ENCODE peak calls at places on chromosome 18, in six cellular contexts. E is IMR-90, C is H9, O is neuronal stem cell, V is mesenchymal stem cell, P is trophoblast cell. Q is an unnamed sample.

GRCh38 chr18:64165906-64166305 is 17.0 kb upstream of the LINC00305 start:
- DNase-seq in P (no peak), E (no peak), V (peak), C (no peak), O (no peak), Q (no peak)

GRCh38 chr18:59202258-59202820 is 17.6 kb upstream of the GRP start:
- DNase-seq in C (no peak), E (no peak), O (no peak), P (no peak), V (no peak), Q (no peak)

GRCh38 chr18:59484796-59485328 is 125.8 kb upstream of the LMAN1 start:
- DNase-seq in P (peak), O (no peak), V (peak), C (no peak), E (peak), Q (no peak)

GRCh38 chr18:6357668-6358067 is 57.0 kb downstream of the L3MBTL4 start:
- DNase-seq in O (no peak), P (no peak), V (no peak), C (no peak), E (no peak), Q (no peak)

GRCh38 chr18:74806700-74807416 is 209.2 kb downstream of the ZNF407 start:
- DNase-seq in V (peak), E (peak), O (no peak), C (no peak), P (peak), Q (no peak)

GRCh38 chr18:39636931-39637330 is 2071.3 kb upstream of the CELF4 start:
- DNase-seq in C (no peak), O (no peak), E (no peak), V (no peak), P (no peak), Q (no peak)

GRCh38 chr18:28176933-28177827 is at the start of gene CDH2:
- DNase-seq in P (peak), V (peak), O (peak), C (peak), E (peak), Q (peak)

GRCh38 chr18:3664563-3665178 is 214.7 kb downstream of the TGIF1 start:
- DNase-seq in P (no peak), C (no peak), E (no peak), V (peak), O (peak), Q (no peak)

GRCh38 chr18:9825571-9826073 is 60.2 kb upstream of the TXNDC2 start:
- DNase-seq in V (peak), O (no peak), E (peak), P (peak), C (no peak), Q (no peak)

GRCh38 chr18:73646196-73646595 is 501.4 kb downstream of the FBXO15 start:
- DNase-seq in P (no peak), O (no peak), V (no peak), C (no peak), E (peak), Q (no peak)

GRCh38 chr18:37302519-37302918 is 263.1 kb downstream of the CELF4 start:
- DNase-seq in P (no peak), O (no peak), E (no peak), V (no peak), C (no peak), Q (no peak)

GRCh38 chr18:75728621-75729020 is 301.1 kb upstream of the SMIM21 start:
- DNase-seq in C (no peak), O (no peak), P (no peak), V (no peak), E (no peak), Q (no peak)

GRCh38 chr18:74493689-74494088 is 2.5 kb upstream of the CNDP2 start:
- DNase-seq in O (peak), E (peak), C (peak), P (peak), V (peak), Q (peak)

GRCh38 chr18:56569391-56569790 is 69.0 kb downstream of the TXNL1 start:
- DNase-seq in E (no peak), C (no peak), P (no peak), O (no peak), V (no peak), Q (no peak)

GRCh38 chr18:45328762-45329161 is 286.5 kb upstream of the SLC14A2 start:
- DNase-seq in E (no peak), V (no peak), P (no peak), O (no peak), C (no peak), Q (no peak)

GRCh38 chr18:46152436-46152807 is 48.2 kb downstream of the HAUS1 start:
- DNase-seq in V (peak), O (no peak), E (peak), P (no peak), C (no peak), Q (no peak)

GRCh38 chr18:76348267-76349066 is 146.6 kb downstream of the ZNF516 start:
- DNase-seq in P (no peak), V (no peak), E (no peak), O (no peak), C (peak), Q (no peak)

GRCh38 chr18:31426021-31426420 is 21.5 kb upstream of the DSG3 start:
- DNase-seq in C (no peak), V (peak), P (no peak), O (no peak), E (no peak), Q (no peak)

GRCh38 chr18:57585846-57586242 is 658 bp downstream of the FECH start:
- DNase-seq in O (no peak), P (no peak), C (no peak), V (no peak), E (no peak), Q (no peak)

GRCh38 chr18:79495591-79496071 is 99.9 kb downstream of the NFATC1 start:
- DNase-seq in E (no peak), O (no peak), P (no peak), V (no peak), C (no peak), Q (no peak)

GRCh38 chr18:54671291-54671881 is 80.3 kb downstream of the DYNAP start:
- DNase-seq in O (no peak), P (peak), V (peak), C (no peak), E (peak), Q (no peak)

GRCh38 chr18:23856466-23857175 is 157.9 kb upstream of the TTC39C start:
- DNase-seq in C (no peak), E (peak), V (no peak), P (peak), O (no peak), Q (peak)

GRCh38 chr18:6476201-6476600 is 61.5 kb upstream of the L3MBTL4 start:
- DNase-seq in E (no peak), V (no peak), C (no peak), P (no peak), O (no peak), Q (no peak)

GRCh38 chr18:73461780-73462059 is 593.9 kb upstream of the NETO1 start:
- DNase-seq in P (no peak), E (peak), O (no peak), C (no peak), V (no peak), Q (no peak)

GRCh38 chr18:37778417-37779165 is 213.0 kb upstream of the CELF4 start:
- DNase-seq in P (peak), E (no peak), C (peak), V (peak), O (peak), Q (peak)

GRCh38 chr18:58997811-58998337 is 133.2 kb downstream of the ZNF532 start:
- DNase-seq in V (peak), P (no peak), C (no peak), E (peak), O (no peak), Q (no peak)

GRCh38 chr18:31246460-31246859 is 71.5 kb upstream of the DSG1 start:
- DNase-seq in P (no peak), V (no peak), E (no peak), O (no peak), C (no peak), Q (no peak)

GRCh38 chr18:31162825-31163435 is at the start of gene DSC1:
- DNase-seq in V (no peak), C (no peak), E (no peak), P (peak), O (no peak), Q (no peak)

GRCh38 chr18:76459687-76460350 is 35.2 kb downstream of the ZNF516 start:
- DNase-seq in C (peak), E (peak), O (no peak), P (no peak), V (peak), Q (no peak)

GRCh38 chr18:45321520-45321919 is 293.8 kb upstream of the SLC14A2 start:
- DNase-seq in C (no peak), O (no peak), E (no peak), P (no peak), V (no peak), Q (no peak)

GRCh38 chr18:32445846-32446245 is 24.8 kb downstream of the GAREM1 start:
- DNase-seq in E (no peak), C (no peak), V (no peak), P (no peak), O (no peak), Q (no peak)

GRCh38 chr18:23207191-23207955 is 72.1 kb downstream of the CABLES1 start:
- DNase-seq in V (no peak), C (peak), E (peak), P (peak), O (no peak), Q (no peak)

GRCh38 chr18:39835303-39836030 is 2119.6 kb upstream of the PIK3C3 start:
- DNase-seq in P (peak), O (no peak), C (no peak), V (peak), E (peak), Q (no peak)

GRCh38 chr18:46215902-46216723 is 111.9 kb downstream of the HAUS1 start:
- DNase-seq in E (no peak), P (no peak), O (no peak), V (no peak), C (no peak), Q (no peak)

GRCh38 chr18:77857926-77858325 is 608.3 kb downstream of the GALR1 start:
- DNase-seq in P (no peak), E (no peak), C (no peak), O (no peak), V (no peak), Q (no peak)

GRCh38 chr18:11149441-11150270 is at the start of gene PIEZO2:
- DNase-seq in C (peak), P (no peak), E (peak), O (peak), V (peak), Q (no peak)

GRCh38 chr18:44265437-44265836 is 415.3 kb upstream of the SETBP1 start:
- DNase-seq in V (no peak), P (no peak), C (no peak), O (no peak), E (no peak), Q (no peak)

GRCh38 chr18:77366725-77367641 is 117.3 kb downstream of the GALR1 start:
- DNase-seq in V (no peak), P (no peak), C (no peak), O (no peak), E (no peak), Q (no peak)

GRCh38 chr18:515156-515815 is 14.8 kb upstream of the COLEC12 start:
- DNase-seq in P (no peak), E (no peak), C (no peak), O (no peak), V (no peak), Q (no peak)
- H3K18ac ChIP-seq in P (no peak), E (no peak), C (no peak), O (no peak), V (no peak), Q (no peak)

DNA sequence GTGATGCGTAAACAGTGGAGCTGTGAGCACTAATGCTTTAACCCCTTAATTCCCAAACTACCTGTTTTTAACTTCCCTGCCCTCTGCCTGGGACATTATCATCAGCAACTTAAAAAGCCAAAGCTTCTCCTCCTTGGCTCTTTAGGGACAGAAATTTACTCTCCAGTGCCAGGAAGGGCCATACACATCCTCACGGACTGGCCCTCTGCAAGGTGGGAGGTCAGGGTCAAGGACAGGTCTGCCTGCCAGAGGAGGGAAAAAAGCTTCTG is 21.5 kb downstream of the KCTD1 start:
- DNase-seq in P (no peak), E (no peak), O (no peak), V (no peak), C (no peak), Q (no peak)
- H2AFZ ChIP-seq in P (no peak), E (no peak), O (no peak), V (no peak), C (no peak), Q (no peak)

GRCh38 chr18:41818381-41819355 is 136.4 kb upstream of the PIK3C3 start:
- DNase-seq in O (no peak), P (no peak), V (no peak), E (no peak), C (no peak), Q (no peak)
- H3K18ac ChIP-seq in O (peak), P (no peak), V (no peak), E (no peak), C (no peak), Q (no peak)

DNA sequence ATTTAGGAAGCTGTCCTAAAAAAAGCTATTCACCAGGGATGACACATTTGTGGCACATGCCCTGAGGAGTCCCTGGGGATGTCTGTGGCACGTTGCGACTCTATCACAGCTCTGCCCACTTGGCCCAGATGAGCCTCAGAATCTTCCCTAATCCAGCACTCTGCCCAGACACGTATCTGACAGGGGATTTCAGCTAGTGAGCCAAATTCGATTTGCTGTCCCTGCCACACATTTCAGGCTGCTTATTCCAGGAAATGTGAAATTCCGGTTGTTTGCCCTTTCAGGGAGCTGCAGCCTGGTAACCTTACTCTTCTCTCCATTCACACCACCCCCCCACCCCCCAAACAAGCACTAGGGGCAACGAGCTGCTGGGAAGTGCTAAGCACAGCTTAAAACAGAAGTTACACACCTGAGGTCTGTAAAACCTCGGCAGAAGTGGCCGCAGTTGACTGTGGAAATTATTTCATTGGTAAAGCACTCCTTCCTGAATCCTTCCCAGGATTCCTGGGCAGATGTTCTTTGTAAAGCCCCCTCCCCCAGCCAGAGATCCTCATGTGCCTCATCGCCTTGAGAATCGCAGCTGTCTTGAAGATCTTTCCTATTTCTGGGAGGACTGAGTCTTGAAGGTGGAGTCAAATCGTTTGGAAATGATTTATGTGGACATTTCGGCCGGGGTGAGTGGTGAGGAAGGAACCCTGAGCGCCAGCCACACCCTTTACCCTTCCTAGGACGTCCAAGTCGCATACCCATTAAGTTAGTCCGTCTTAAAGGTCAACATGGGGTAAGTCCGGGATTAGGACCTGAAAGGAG is 85.1 kb upstream of the ZCCHC2 start:
- DNase-seq in O (no peak), C (no peak), P (no peak), V (no peak), E (no peak), Q (no peak)
- H2AFZ ChIP-seq in O (peak), C (no peak), P (no peak), V (no peak), E (peak), Q (peak)

GRCh38 chr18:48947583-48947982 is 3.2 kb downstream of the SMAD7 start:
- DNase-seq in V (peak), E (no peak), P (no peak), C (peak), O (no peak), Q (no peak)
- H3K18ac ChIP-seq in V (peak), E (peak), P (peak), C (no peak), O (no peak), Q (no peak)

GRCh38 chr18:68822926-68823325 is 25.0 kb downstream of the CCDC102B start:
- DNase-seq in C (no peak), O (no peak), E (no peak), P (no peak), V (no peak), Q (no peak)

DNA sequence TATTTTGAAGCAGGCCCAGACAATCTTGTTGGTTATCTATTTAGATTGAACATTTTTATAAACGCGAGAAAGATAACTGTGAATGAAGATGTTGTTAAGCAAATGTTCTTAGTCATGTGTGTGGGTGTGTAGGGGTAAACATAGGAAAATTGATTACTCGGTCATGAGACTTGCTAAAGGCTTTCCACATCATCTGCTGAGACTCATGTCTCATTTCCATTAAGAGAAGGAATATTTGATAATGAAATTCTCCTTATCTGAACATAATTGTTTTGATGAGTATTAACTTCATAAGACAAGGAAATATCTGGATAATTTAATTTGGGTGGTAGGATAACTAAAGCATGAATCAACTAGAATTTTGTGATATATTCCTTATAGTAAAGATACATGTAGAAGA is 19.7 kb downstream of the CCDC102B start:
- DNase-seq in E (peak), C (no peak), P (no peak), V (peak), O (no peak), Q (no peak)
- H2AFZ ChIP-seq in E (no peak), C (no peak), P (no peak), V (no peak), O (peak), Q (no peak)

GRCh38 chr18:24989760-24990547 is 362.0 kb downstream of the ZNF521 start:
- DNase-seq in P (no peak), E (no peak), V (no peak), C (peak), O (no peak), Q (no peak)

GRCh38 chr18:24990548-24991219 is 361.3 kb downstream of the ZNF521 start:
- DNase-seq in V (no peak), P (no peak), O (no peak), E (no peak), C (no peak), Q (no peak)

GRCh38 chr18:24992491-24992890 is 359.5 kb downstream of the ZNF521 start:
- DNase-seq in C (no peak), E (peak), O (no peak), P (no peak), V (no peak), Q (no peak)

GRCh38 chr18:24991220-24991575 is 360.8 kb downstream of the ZNF521 start:
- DNase-seq in O (no peak), C (no peak), P (no peak), V (no peak), E (no peak), Q (no peak)

DNA sequence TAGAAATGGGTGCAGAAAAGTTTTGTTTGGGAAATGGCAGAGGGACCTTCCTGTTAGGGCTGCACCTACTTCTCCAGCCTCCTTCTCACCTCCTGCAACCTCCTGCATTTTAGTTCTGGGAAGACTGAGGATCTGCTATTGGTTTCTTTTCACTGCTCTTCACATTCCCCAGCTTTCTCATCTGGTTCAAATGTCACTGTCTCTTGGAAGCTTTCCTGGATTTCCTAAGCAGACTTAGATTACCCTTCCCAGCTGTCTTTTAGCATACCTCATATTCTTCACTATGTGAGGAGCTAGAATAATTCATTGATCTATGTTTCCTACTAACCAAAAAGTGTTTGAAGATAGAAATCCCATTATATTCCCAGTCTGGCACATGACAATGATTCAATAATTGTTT is 360.3 kb downstream of the ZNF521 start:
- DNase-seq in E (peak), O (no peak), P (no peak), C (no peak), V (no peak), Q (no peak)
- H3K18ac ChIP-seq in E (no peak), O (no peak), P (no peak), C (no peak), V (no peak), Q (no peak)

GRCh38 chr18:8416212-8417019 is 192.8 kb upstream of the RAB12 start:
- DNase-seq in P (peak), E (peak), O (no peak), V (peak), C (no peak), Q (no peak)
- H2AFZ ChIP-seq in P (no peak), E (peak), O (peak), V (no peak), C (no peak), Q (peak)

DNA sequence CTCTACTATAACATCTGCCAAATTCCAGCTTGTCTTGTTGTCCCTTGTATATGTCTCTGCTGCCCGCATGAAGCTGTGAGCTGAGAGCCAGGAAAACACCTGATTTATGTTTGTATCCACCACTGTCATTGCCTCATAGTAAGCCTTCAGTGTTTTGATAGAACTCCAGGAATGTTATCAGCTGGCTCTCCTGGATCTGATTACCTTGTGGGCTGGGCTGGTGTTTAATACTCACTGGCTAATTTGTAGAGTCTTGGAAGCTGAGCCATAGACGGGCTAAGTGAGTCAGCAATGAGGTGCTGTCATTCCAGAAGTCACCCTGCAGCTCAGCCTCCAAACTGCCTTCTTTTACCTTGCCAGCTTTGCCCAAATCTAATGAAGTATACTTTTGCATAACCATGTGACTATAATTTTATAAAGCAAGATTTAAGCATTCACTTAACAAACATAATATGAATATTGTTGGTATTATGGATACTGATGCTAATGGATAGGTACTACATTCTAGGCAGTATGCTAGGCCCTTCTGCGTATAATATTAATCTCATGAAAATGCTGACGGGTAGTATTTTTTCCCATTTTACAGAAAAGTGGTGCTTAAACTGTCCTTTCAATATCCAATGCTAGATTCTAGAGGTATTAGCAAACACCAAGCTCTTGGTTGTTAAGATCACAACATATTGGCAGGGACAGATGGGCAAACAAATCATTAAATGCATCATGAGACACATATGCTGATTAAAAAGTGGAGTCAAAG is 62.7 kb upstream of the GATA6 start:
- DNase-seq in E (peak), O (no peak), V (no peak), P (peak), C (no peak), Q (no peak)
- H3K18ac ChIP-seq in E (no peak), O (no peak), V (no peak), P (no peak), C (no peak), Q (no peak)

Q was measured in H1.